ENCODE peak calls at places on chromosome 17, in nine cellular contexts. W is fibroblast of mammary gland, P is MM.1S, Q is HFFc6, O is tibial artery, C is GM23338, N is Peyer's patch, Y is brain microvascular endothelial cell, T is heart right ventricle. D is an unnamed sample.

GRCh38 chr17:15101175-15101574 is 164.0 kb downstream of the PMP22 start:
- DNase-seq in W (no peak), P (no peak), Q (no peak), O (no peak), C (no peak), N (no peak), Y (no peak), T (no peak), D (no peak)

GRCh38 chr17:76640550-76641380 is 2.8 kb downstream of the ST6GALNAC1 start:
- DNase-seq in W (no peak), P (no peak), Q (no peak), O (no peak), C (no peak), N (no peak), Y (no peak), T (no peak), D (no peak)

GRCh38 chr17:47844814-47845453 is 3.9 kb upstream of the SCRN2 start:
- DNase-seq in W (peak; percentile 25), P (no peak), Q (peak; percentile 36), O (no peak), C (peak; percentile 57), N (no peak), Y (no peak), T (no peak), D (no peak)

GRCh38 chr17:27361695-27362094 is 67.8 kb downstream of the WSB1 start:
- DNase-seq in W (no peak), P (no peak), Q (no peak), O (no peak), C (no peak), N (no peak), Y (no peak), T (no peak), D (no peak)

GRCh38 chr17:30345527-30346075 is 11.7 kb upstream of the TMIGD1 start:
- DNase-seq in W (peak; percentile 41), P (no peak), Q (no peak), O (no peak), C (no peak), N (no peak), Y (no peak), T (no peak), D (no peak)

GRCh38 chr17:56808503-56808902 is 25.2 kb downstream of the C17orf67 start:
- DNase-seq in W (no peak), P (no peak), Q (no peak), O (no peak), C (no peak), N (no peak), Y (no peak), T (no peak), D (no peak)

GRCh38 chr17:60156746-60157145 is 7.0 kb downstream of the CA4 start:
- DNase-seq in W (no peak), P (no peak), Q (no peak), O (no peak), C (no peak), N (no peak), Y (no peak), T (no peak), D (no peak)

GRCh38 chr17:33725675-33726271 is 432.7 kb upstream of the ASIC2 start:
- DNase-seq in W (peak; percentile 17), P (peak; percentile 39), Q (no peak), O (peak; percentile 26), C (peak; percentile 81), N (peak; percentile 55), Y (peak; percentile 17), T (peak; percentile 10), D (peak; percentile 15)

DNA sequence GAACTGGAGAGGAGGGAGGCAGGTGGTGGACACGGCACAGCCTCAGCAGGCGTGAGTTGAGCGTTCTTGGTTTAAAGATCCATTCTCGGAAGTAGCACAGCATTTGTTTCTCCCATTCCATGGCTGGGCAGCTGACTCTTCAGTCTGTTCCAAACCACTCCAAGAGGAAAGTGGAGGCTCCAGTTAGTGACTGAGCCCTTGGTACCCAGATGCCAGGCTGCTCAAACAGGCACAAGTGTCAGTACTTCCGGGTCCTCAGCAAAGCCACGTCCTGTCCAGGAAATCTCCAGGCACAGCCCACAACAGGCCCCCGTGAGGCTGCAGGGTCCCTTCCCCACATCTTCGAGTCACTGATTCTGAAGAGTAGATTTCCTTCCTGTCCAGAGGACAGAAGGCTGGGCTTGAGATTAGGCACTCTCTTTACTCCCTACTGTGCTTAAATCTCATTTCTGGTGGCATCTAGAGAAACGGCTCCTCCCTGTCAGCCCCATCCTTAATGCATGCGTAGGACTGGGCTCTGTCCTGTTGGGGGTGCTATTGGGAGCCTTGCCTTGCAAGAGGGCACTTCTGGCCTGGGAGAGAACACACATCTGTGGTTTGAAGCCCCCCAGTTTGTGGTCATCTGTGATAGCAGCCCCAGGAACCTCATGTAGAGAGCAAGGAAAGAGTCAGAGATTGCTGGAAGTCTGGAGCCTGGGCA is 39.7 kb upstream of the NAT9 start:
- DNase-seq in W (no peak), P (no peak), Q (no peak), O (no peak), C (peak; percentile 79), N (no peak), Y (no peak), T (no peak), D (no peak)
- TF ChIP-seq CTCF in W (peak; percentile 22), P (peak; percentile 10), Q (peak; percentile 58), O (no peak), C (peak; percentile 72), N (no peak), Y (peak; percentile 58), T (peak; percentile 5), D (no peak)

DNA sequence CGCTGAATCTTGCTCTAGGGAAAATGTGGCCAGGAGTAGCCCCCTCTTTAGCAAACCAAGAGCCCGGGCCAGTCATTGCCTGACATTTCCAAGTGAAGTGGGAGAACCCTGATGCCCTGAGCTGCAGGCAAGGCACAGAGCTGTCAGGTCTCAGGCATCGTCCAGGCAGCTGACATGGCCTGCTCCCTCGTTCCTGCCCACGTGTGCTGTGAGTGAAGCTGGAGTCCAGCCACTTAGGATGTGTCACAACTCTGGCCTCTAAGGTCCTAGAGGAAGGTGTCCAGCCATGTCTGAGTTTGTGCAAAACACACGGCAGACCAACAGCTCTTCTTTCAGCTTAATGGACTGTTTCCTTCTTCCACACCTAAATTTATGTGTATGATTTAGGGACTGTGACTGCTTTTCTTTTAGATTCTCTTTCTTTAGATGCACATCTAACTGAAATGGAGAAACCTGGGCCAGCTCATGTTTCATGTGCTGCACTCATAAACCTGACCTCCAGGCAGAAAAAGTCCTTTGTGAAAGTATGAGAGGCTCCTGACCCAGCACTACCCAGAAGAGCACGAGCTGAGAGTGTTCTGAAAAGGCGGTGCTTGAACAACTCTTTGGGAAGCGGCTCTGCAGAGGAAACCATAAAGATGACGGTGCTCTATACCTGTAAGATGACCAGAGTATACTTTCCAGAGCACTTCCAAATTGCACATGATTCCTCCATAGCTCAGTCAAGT is 14.8 kb upstream of the LIMD2 start:
- DNase-seq in W (peak; percentile 66), P (no peak), Q (peak; percentile 28), O (no peak), C (no peak), N (no peak), Y (no peak), T (no peak), D (no peak)
- TF ChIP-seq CTCF in W (no peak), P (no peak), Q (no peak), O (no peak), C (no peak), N (no peak), Y (no peak), T (no peak), D (no peak)

GRCh38 chr17:50344712-50345380 is 1.1 kb upstream of the XYLT2 start:
- DNase-seq in W (no peak), P (no peak), Q (no peak), O (no peak), C (no peak), N (no peak), Y (no peak), T (no peak), D (no peak)

GRCh38 chr17:50338645-50339044 is 7.3 kb upstream of the XYLT2 start:
- DNase-seq in W (no peak), P (no peak), Q (no peak), O (no peak), C (no peak), N (no peak), Y (no peak), T (no peak), D (no peak)

GRCh38 chr17:50337956-50338355 is 8.0 kb upstream of the XYLT2 start:
- DNase-seq in W (no peak), P (no peak), Q (no peak), O (no peak), C (no peak), N (no peak), Y (no peak), T (no peak), D (no peak)

DNA sequence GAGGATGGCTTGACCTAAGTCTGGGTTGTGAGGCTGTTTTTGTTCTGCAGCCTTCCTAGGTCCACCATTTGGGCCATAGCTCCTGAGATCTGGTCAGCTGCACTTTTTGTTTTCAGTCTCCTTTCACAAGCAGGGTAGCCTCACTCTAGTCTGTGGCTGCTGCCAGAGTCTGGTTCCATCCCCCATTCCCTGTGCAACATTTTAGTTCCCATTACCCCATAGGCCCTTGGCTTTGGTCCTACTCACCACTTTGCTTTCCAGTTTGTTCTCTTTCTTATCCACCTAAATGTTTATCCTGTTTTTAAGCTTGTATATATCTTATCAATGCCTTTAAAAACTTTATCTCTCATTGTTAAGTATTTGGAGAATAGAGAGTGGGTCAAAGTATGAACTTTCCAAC is 6.5 kb upstream of the XYLT2 start:
- DNase-seq in W (no peak), P (no peak), Q (no peak), O (no peak), C (no peak), N (no peak), Y (no peak), T (no peak), D (no peak)
- TF ChIP-seq CTCF in W (no peak), P (no peak), Q (no peak), O (no peak), C (no peak), N (no peak), Y (no peak), T (no peak), D (no peak)

GRCh38 chr17:77819497-77819896 is 139.0 kb upstream of the TNRC6C start:
- DNase-seq in W (no peak), P (no peak), Q (no peak), O (no peak), C (peak; percentile 51), N (peak; percentile 2), Y (no peak), T (no peak), D (no peak)

GRCh38 chr17:77817953-77818352 is 140.6 kb upstream of the TNRC6C start:
- DNase-seq in W (no peak), P (no peak), Q (peak; percentile 7), O (no peak), C (no peak), N (no peak), Y (no peak), T (no peak), D (no peak)

GRCh38 chr17:77824102-77824779 is 134.3 kb upstream of the TNRC6C start:
- DNase-seq in W (no peak), P (no peak), Q (no peak), O (no peak), C (no peak), N (peak; percentile 38), Y (no peak), T (no peak), D (no peak)

GRCh38 chr17:77822302-77823030 is 136.0 kb upstream of the TNRC6C start:
- DNase-seq in W (peak; percentile 28), P (no peak), Q (no peak), O (peak; percentile 34), C (no peak), N (peak; percentile 50), Y (no peak), T (peak; percentile 56), D (no peak)

DNA sequence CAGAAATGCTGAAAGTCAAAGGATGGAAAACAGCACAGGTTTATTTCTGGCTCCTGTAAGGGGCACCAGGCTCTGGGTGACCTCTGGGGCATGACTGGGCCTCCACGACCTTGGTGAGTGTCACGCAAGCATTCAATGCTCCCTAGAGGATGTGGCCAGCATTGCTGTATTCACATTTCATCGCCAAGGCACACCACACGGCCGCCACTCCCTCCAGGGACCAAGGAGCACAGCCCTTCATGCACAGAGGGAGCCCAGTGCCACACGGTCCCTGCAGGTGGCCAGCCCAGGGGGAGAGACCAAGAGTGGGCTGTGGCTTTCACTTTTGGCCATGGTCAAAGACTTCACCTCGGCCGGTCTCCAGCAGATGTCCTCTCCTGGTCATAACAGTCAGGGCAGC is 137.4 kb upstream of the TNRC6C start:
- DNase-seq in W (no peak), P (peak; percentile 39), Q (no peak), O (no peak), C (peak; percentile 58), N (peak; percentile 48), Y (no peak), T (peak; percentile 37), D (no peak)
- TF ChIP-seq CTCF in W (no peak), P (peak; percentile 30), Q (peak; percentile 29), O (no peak), C (peak; percentile 32), N (no peak), Y (no peak), T (peak; percentile 20), D (no peak)